ENCODE peak calls at places on chromosomes 12 and 14, in nine cellular contexts. R is H9, J is GM23338, G is colonic mucosa, N is pancreas, P is cardiac muscle cell, L is left ventricle myocardium inferior, Q is neural progenitor cell, X is lower lobe of right lung. Y is an unnamed sample. For H3K4me1, the result is how much of the 10 kb centered on the place peaks cover.

GRCh38 chr14:103897075-103897947 is 30.9 kb upstream of the TDRD9 start:
- DNase-seq in R (no peak), J (no peak), G (peak), N (peak), P (no peak), L (peak), Q (no peak), X (no peak), Y (peak)

GRCh38 chr14:51552768-51553426 is 98.8 kb upstream of the FRMD6 start:
- DNase-seq in R (no peak), J (no peak), G (no peak), N (no peak), P (no peak), L (no peak), Q (no peak), X (no peak), Y (no peak)

GRCh38 chr12:68236421-68237059 is 10.9 kb upstream of the IL26 start:
- DNase-seq in R (no peak), J (no peak), G (no peak), N (no peak), P (no peak), L (no peak), Q (no peak), X (no peak), Y (no peak)

GRCh38 chr12:64237382-64237781 is 15.3 kb upstream of the KICS2 start:
- DNase-seq in R (no peak), J (no peak), G (no peak), N (no peak), P (no peak), L (no peak), Q (no peak), X (no peak), Y (no peak)

GRCh38 chr14:61116369-61116768 is 135.3 kb downstream of the SLC38A6 start:
- DNase-seq in R (no peak), J (no peak), G (no peak), N (no peak), P (no peak), L (no peak), Q (no peak), X (no peak), Y (no peak)

GRCh38 chr12:42696424-42697149 is 107.0 kb upstream of the PRICKLE1 start:
- DNase-seq in R (no peak), J (no peak), G (peak), N (no peak), P (peak), L (peak), Q (no peak), X (peak), Y (no peak)

GRCh38 chr14:23577710-23578392 is 739 bp downstream of the JPH4 start:
- DNase-seq in R (peak), J (peak), G (no peak), N (no peak), P (no peak), L (no peak), Q (peak), X (no peak), Y (no peak)

GRCh38 chr14:104926619-104927431 is 2.1 kb downstream of the PLD4 start:
- DNase-seq in R (no peak), J (peak), G (no peak), N (peak), P (no peak), L (peak), Q (no peak), X (no peak), Y (no peak)

GRCh38 chr14:96257056-96257455 is 1.0 kb downstream of the BDKRB1 start:
- DNase-seq in R (no peak), J (no peak), G (no peak), N (no peak), P (no peak), L (no peak), Q (no peak), X (no peak), Y (no peak)

GRCh38 chr14:68232643-68233055 is 413.1 kb downstream of the RAD51B start:
- DNase-seq in R (no peak), J (no peak), G (peak), N (no peak), P (peak), L (no peak), Q (no peak), X (no peak), Y (no peak)

GRCh38 chr14:24816011-24816928 is 182.3 kb upstream of the GZMB start:
- DNase-seq in R (no peak), J (no peak), G (peak), N (peak), P (peak), L (no peak), Q (no peak), X (no peak), Y (no peak)

GRCh38 chr12:124489220-124489619 is 78.2 kb downstream of the NCOR2 start:
- DNase-seq in R (no peak), J (no peak), G (no peak), N (no peak), P (no peak), L (no peak), Q (no peak), X (no peak), Y (no peak)

GRCh38 chr14:52926994-52927393 is 23.9 kb downstream of the FERMT2 start:
- DNase-seq in R (no peak), J (no peak), G (no peak), N (no peak), P (peak), L (no peak), Q (no peak), X (no peak), Y (no peak)

GRCh38 chr12:116880213-116880816 is 926 bp downstream of the HRK start:
- DNase-seq in R (peak), J (peak), G (no peak), N (no peak), P (peak), L (no peak), Q (peak), X (no peak), Y (no peak)

GRCh38 chr14:104285483-104285790 is 147.1 kb downstream of the KIF26A start:
- DNase-seq in R (no peak), J (no peak), G (no peak), N (no peak), P (no peak), L (no peak), Q (no peak), X (no peak), Y (peak)

GRCh38 chr14:102540310-102541028 is 30.9 kb upstream of the ANKRD9 start:
- DNase-seq in R (no peak), J (no peak), G (no peak), N (peak), P (peak), L (no peak), Q (peak), X (no peak), Y (no peak)
- H3K27ac ChIP-seq in R (no peak), J (no peak), G (no peak), N (no peak), P (no peak), L (no peak), Q (no peak), X (no peak), Y (no peak)

GRCh38 chr12:53224268-53224896 is 7.6 kb downstream of the RARG start:
- DNase-seq in R (peak), J (peak), G (peak), N (no peak), P (no peak), L (no peak), Q (peak), X (peak), Y (no peak)
- TF ChIP-seq CTCF in R (peak), J (peak), G (no peak), N (no peak), P (peak), L (peak), Q (peak), X (no peak), Y (peak)

GRCh38 chr12:1505151-1505450 is 89.3 kb downstream of the FBXL14 start:
- DNase-seq in R (no peak), J (no peak), G (no peak), N (no peak), P (no peak), L (no peak), Q (no peak), X (no peak), Y (no peak)

GRCh38 chr12:1505576-1505975 is 88.8 kb downstream of the FBXL14 start:
- DNase-seq in R (peak), J (no peak), G (no peak), N (no peak), P (no peak), L (no peak), Q (no peak), X (no peak), Y (no peak)

GRCh38 chr12:1507308-1507707 is 87.1 kb downstream of the FBXL14 start:
- DNase-seq in R (peak), J (no peak), G (no peak), N (no peak), P (no peak), L (no peak), Q (no peak), X (no peak), Y (no peak)

GRCh38 chr12:1515010-1515409 is 79.4 kb downstream of the FBXL14 start:
- DNase-seq in R (no peak), J (no peak), G (no peak), N (no peak), P (no peak), L (no peak), Q (no peak), X (no peak), Y (no peak)

GRCh38 chr12:1509703-1510395 is 84.5 kb downstream of the FBXL14 start:
- DNase-seq in R (peak), J (no peak), G (no peak), N (no peak), P (no peak), L (no peak), Q (no peak), X (no peak), Y (no peak)
- H3K4me1 ChIP-seq in R (under half), J (under half), G (under half), N (under half), P (under half), L (under half), Q (under half), X (under half), Y (under half)

GRCh38 chr12:95322335-95322734 is 104.7 kb downstream of the VEZT start:
- DNase-seq in R (no peak), J (no peak), G (no peak), N (no peak), P (no peak), L (no peak), Q (no peak), X (no peak), Y (no peak)

GRCh38 chr12:95316798-95317197 is 99.2 kb downstream of the VEZT start:
- DNase-seq in R (no peak), J (no peak), G (no peak), N (no peak), P (no peak), L (no peak), Q (no peak), X (no peak), Y (no peak)

GRCh38 chr12:95319694-95320331 is 102.2 kb downstream of the VEZT start:
- DNase-seq in R (no peak), J (no peak), G (no peak), N (no peak), P (peak), L (no peak), Q (no peak), X (no peak), Y (no peak)

GRCh38 chr12:95321516-95322246 is 104.1 kb downstream of the VEZT start:
- DNase-seq in R (no peak), J (no peak), G (no peak), N (no peak), P (no peak), L (no peak), Q (no peak), X (no peak), Y (no peak)

GRCh38 chr12:95318071-95318545 is 100.5 kb downstream of the VEZT start:
- DNase-seq in R (no peak), J (no peak), G (no peak), N (no peak), P (peak), L (no peak), Q (no peak), X (no peak), Y (no peak)
- H3K27ac ChIP-seq in R (no peak), J (no peak), G (no peak), N (no peak), P (no peak), L (no peak), Q (no peak), X (peak), Y (peak)

GRCh38 chr12:132363661-132364347 is 34.4 kb upstream of the GALNT9 start:
- DNase-seq in R (no peak), J (no peak), G (no peak), N (no peak), P (no peak), L (no peak), Q (no peak), X (peak), Y (peak)
- TF ChIP-seq CTCF in R (no peak), J (no peak), G (no peak), N (no peak), P (no peak), L (no peak), Q (no peak), X (no peak), Y (no peak)

GRCh38 chr14:58663494-58664111 is 25.8 kb downstream of the DACT1 start:
- DNase-seq in R (no peak), J (peak), G (no peak), N (no peak), P (peak), L (no peak), Q (no peak), X (no peak), Y (no peak)

GRCh38 chr14:58667900-58668299 is 30.1 kb downstream of the DACT1 start:
- DNase-seq in R (no peak), J (no peak), G (no peak), N (no peak), P (no peak), L (no peak), Q (no peak), X (no peak), Y (no peak)

GRCh38 chr14:58668848-58669480 is 31.2 kb downstream of the DACT1 start:
- DNase-seq in R (no peak), J (no peak), G (no peak), N (no peak), P (no peak), L (no peak), Q (no peak), X (no peak), Y (no peak)

GRCh38 chr14:58666737-58667136 is 29.0 kb downstream of the DACT1 start:
- DNase-seq in R (no peak), J (no peak), G (no peak), N (no peak), P (no peak), L (no peak), Q (no peak), X (no peak), Y (no peak)

GRCh38 chr14:58665773-58666500 is 28.2 kb downstream of the DACT1 start:
- DNase-seq in R (no peak), J (no peak), G (no peak), N (no peak), P (peak), L (no peak), Q (no peak), X (no peak), Y (no peak)
- H3K4me1 ChIP-seq in R (under half), J (under half), G (under half), N (under half), P (half or more), L (under half), Q (under half), X (under half), Y (under half)

GRCh38 chr12:101777476-101777875 is 38.2 kb upstream of the SYCP3 start:
- DNase-seq in R (no peak), J (no peak), G (no peak), N (no peak), P (no peak), L (no peak), Q (no peak), X (no peak), Y (no peak)
- H3K27ac ChIP-seq in R (no peak), J (no peak), G (no peak), N (no peak), P (no peak), L (peak), Q (no peak), X (peak), Y (peak)

GRCh38 chr12:120437735-120438494 is at the start of gene COX6A1:
- DNase-seq in R (peak), J (peak), G (peak), N (peak), P (peak), L (peak), Q (peak), X (peak), Y (peak)
- TF ChIP-seq CTCF in R (no peak), J (peak), G (no peak), N (no peak), P (no peak), L (no peak), Q (no peak), X (no peak), Y (no peak)

DNA sequence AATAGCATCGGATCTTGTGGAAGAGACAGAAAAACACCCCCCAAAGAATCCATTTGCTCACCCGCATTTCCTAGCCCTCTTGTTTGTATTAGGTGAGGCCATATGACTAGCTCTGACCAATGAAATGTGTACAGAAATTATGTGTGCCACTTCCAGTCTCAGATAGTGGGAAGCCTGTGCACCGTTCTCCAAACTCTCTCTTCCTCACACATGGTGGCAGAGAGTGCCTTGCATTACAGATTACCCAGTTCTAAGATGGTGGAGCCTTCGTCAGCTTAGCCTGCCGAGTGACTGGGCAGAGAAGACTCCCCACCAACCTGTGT is 261.6 kb downstream of the TTC8 start:
- DNase-seq in R (no peak), J (no peak), G (no peak), N (no peak), P (no peak), L (no peak), Q (no peak), X (no peak), Y (no peak)
- H3K4me1 ChIP-seq in R (under half), J (under half), G (under half), N (under half), P (under half), L (under half), Q (under half), X (under half), Y (under half)